ENCODE peak calls at places on chromosomes 6 and 20, in eight cellular contexts. One of them, this sample, is unnamed.

GRCh38 chr20:13028673-13029072 is 19.9 kb downstream of the SPTLC3 start:
- DNase-seq in C1 segment of cervical spinal cord: no peak
- DNase-seq in HCEC 1CT: no peak
- DNase-seq in HuH-7: no peak
- DNase-seq in fibroblast of lung: peak
- DNase-seq in stimulated activated CD8-positive, alpha-beta memory T cell treated with anti-CD3 and anti-CD28 coated beads, Interleukin-15, amount 100 ng/mL, for 24 hours: no peak
- DNase-seq in body of pancreas: no peak
- DNase-seq in NCI-H1105: no peak
- DNase-seq in this sample: no peak

GRCh38 chr6:44531447-44532015 is 144.0 kb downstream of the CDC5L start:
- DNase-seq in fibroblast of lung: no peak
- DNase-seq in C1 segment of cervical spinal cord: no peak
- DNase-seq in HCEC 1CT: no peak
- DNase-seq in body of pancreas: no peak
- DNase-seq in HuH-7: no peak
- DNase-seq in stimulated activated CD8-positive, alpha-beta memory T cell treated with anti-CD3 and anti-CD28 coated beads, Interleukin-15, amount 100 ng/mL, for 24 hours: no peak
- DNase-seq in NCI-H1105: no peak
- DNase-seq in this sample: no peak

GRCh38 chr20:17925940-17926300 is 42.7 kb downstream of the SNX5 start:
- DNase-seq in HCEC 1CT: no peak
- DNase-seq in fibroblast of lung: no peak
- DNase-seq in HuH-7: no peak
- DNase-seq in stimulated activated CD8-positive, alpha-beta memory T cell treated with anti-CD3 and anti-CD28 coated beads, Interleukin-15, amount 100 ng/mL, for 24 hours: no peak
- DNase-seq in body of pancreas: no peak
- DNase-seq in NCI-H1105: no peak
- DNase-seq in C1 segment of cervical spinal cord: no peak
- DNase-seq in this sample: no peak

GRCh38 chr6:160667854-160668481 is 3.9 kb upstream of the LPA start:
- DNase-seq in body of pancreas: peak
- DNase-seq in C1 segment of cervical spinal cord: no peak
- DNase-seq in HuH-7: peak
- DNase-seq in fibroblast of lung: no peak
- DNase-seq in HCEC 1CT: no peak
- DNase-seq in NCI-H1105: peak
- DNase-seq in stimulated activated CD8-positive, alpha-beta memory T cell treated with anti-CD3 and anti-CD28 coated beads, Interleukin-15, amount 100 ng/mL, for 24 hours: no peak
- DNase-seq in this sample: no peak

GRCh38 chr6:31466466-31466865 is 31.5 kb upstream of the MICB start:
- DNase-seq in HuH-7: no peak
- DNase-seq in NCI-H1105: no peak
- DNase-seq in C1 segment of cervical spinal cord: no peak
- DNase-seq in HCEC 1CT: no peak
- DNase-seq in stimulated activated CD8-positive, alpha-beta memory T cell treated with anti-CD3 and anti-CD28 coated beads, Interleukin-15, amount 100 ng/mL, for 24 hours: no peak
- DNase-seq in fibroblast of lung: no peak
- DNase-seq in body of pancreas: no peak
- DNase-seq in this sample: no peak

GRCh38 chr20:38133680-38134426 is 31.2 kb downstream of the TGM2 start:
- DNase-seq in HuH-7: no peak
- DNase-seq in NCI-H1105: no peak
- DNase-seq in HCEC 1CT: no peak
- DNase-seq in C1 segment of cervical spinal cord: no peak
- DNase-seq in body of pancreas: no peak
- DNase-seq in fibroblast of lung: no peak
- DNase-seq in stimulated activated CD8-positive, alpha-beta memory T cell treated with anti-CD3 and anti-CD28 coated beads, Interleukin-15, amount 100 ng/mL, for 24 hours: no peak
- DNase-seq in this sample: no peak

GRCh38 chr20:49888341-49889244 is 26.7 kb downstream of the SPATA2 start:
- DNase-seq in HCEC 1CT: peak
- DNase-seq in C1 segment of cervical spinal cord: peak
- DNase-seq in HuH-7: peak
- DNase-seq in stimulated activated CD8-positive, alpha-beta memory T cell treated with anti-CD3 and anti-CD28 coated beads, Interleukin-15, amount 100 ng/mL, for 24 hours: peak
- DNase-seq in NCI-H1105: peak
- DNase-seq in body of pancreas: peak
- DNase-seq in fibroblast of lung: peak
- DNase-seq in this sample: no peak

GRCh38 chr6:138509371-138509770 is 10.1 kb upstream of the NHSL1 start:
- DNase-seq in HuH-7: no peak
- DNase-seq in body of pancreas: peak
- DNase-seq in stimulated activated CD8-positive, alpha-beta memory T cell treated with anti-CD3 and anti-CD28 coated beads, Interleukin-15, amount 100 ng/mL, for 24 hours: no peak
- DNase-seq in HCEC 1CT: peak
- DNase-seq in fibroblast of lung: peak
- DNase-seq in NCI-H1105: peak
- DNase-seq in C1 segment of cervical spinal cord: no peak
- DNase-seq in this sample: no peak

GRCh38 chr6:115945306-115945705 is 115.4 kb downstream of the FRK start:
- DNase-seq in NCI-H1105: no peak
- DNase-seq in body of pancreas: no peak
- DNase-seq in HuH-7: no peak
- DNase-seq in fibroblast of lung: peak
- DNase-seq in C1 segment of cervical spinal cord: no peak
- DNase-seq in HCEC 1CT: no peak
- DNase-seq in stimulated activated CD8-positive, alpha-beta memory T cell treated with anti-CD3 and anti-CD28 coated beads, Interleukin-15, amount 100 ng/mL, for 24 hours: no peak
- DNase-seq in this sample: no peak

GRCh38 chr6:41073968-41074691 is 1.4 kb downstream of the NFYA start:
- DNase-seq in NCI-H1105: no peak
- DNase-seq in body of pancreas: no peak
- DNase-seq in stimulated activated CD8-positive, alpha-beta memory T cell treated with anti-CD3 and anti-CD28 coated beads, Interleukin-15, amount 100 ng/mL, for 24 hours: no peak
- DNase-seq in HCEC 1CT: peak
- DNase-seq in C1 segment of cervical spinal cord: no peak
- DNase-seq in fibroblast of lung: peak
- DNase-seq in HuH-7: no peak
- DNase-seq in this sample: no peak

GRCh38 chr20:62822788-62823651 is 6.2 kb downstream of the COL9A3 start:
- DNase-seq in fibroblast of lung: no peak
- DNase-seq in NCI-H1105: no peak
- DNase-seq in body of pancreas: peak
- DNase-seq in stimulated activated CD8-positive, alpha-beta memory T cell treated with anti-CD3 and anti-CD28 coated beads, Interleukin-15, amount 100 ng/mL, for 24 hours: no peak
- DNase-seq in C1 segment of cervical spinal cord: no peak
- DNase-seq in HuH-7: peak
- DNase-seq in HCEC 1CT: no peak
- DNase-seq in this sample: no peak

GRCh38 chr6:135568366-135568765 is 70.8 kb upstream of the AHI1 start:
- DNase-seq in stimulated activated CD8-positive, alpha-beta memory T cell treated with anti-CD3 and anti-CD28 coated beads, Interleukin-15, amount 100 ng/mL, for 24 hours: no peak
- DNase-seq in fibroblast of lung: peak
- DNase-seq in HuH-7: no peak
- DNase-seq in body of pancreas: peak
- DNase-seq in HCEC 1CT: peak
- DNase-seq in C1 segment of cervical spinal cord: no peak
- DNase-seq in NCI-H1105: no peak
- DNase-seq in this sample: no peak

GRCh38 chr6:153131037-153131981 is at the start of gene RGS17:
- DNase-seq in NCI-H1105: peak
- DNase-seq in C1 segment of cervical spinal cord: peak
- DNase-seq in HuH-7: peak
- DNase-seq in body of pancreas: peak
- DNase-seq in HCEC 1CT: peak
- DNase-seq in stimulated activated CD8-positive, alpha-beta memory T cell treated with anti-CD3 and anti-CD28 coated beads, Interleukin-15, amount 100 ng/mL, for 24 hours: no peak
- DNase-seq in fibroblast of lung: peak
- DNase-seq in this sample: peak

GRCh38 chr20:63206878-63207277 is 9.1 kb downstream of the YTHDF1 start:
- DNase-seq in stimulated activated CD8-positive, alpha-beta memory T cell treated with anti-CD3 and anti-CD28 coated beads, Interleukin-15, amount 100 ng/mL, for 24 hours: no peak
- DNase-seq in HCEC 1CT: peak
- DNase-seq in body of pancreas: no peak
- DNase-seq in fibroblast of lung: peak
- DNase-seq in C1 segment of cervical spinal cord: peak
- DNase-seq in HuH-7: no peak
- DNase-seq in NCI-H1105: no peak
- DNase-seq in this sample: no peak